ENCODE peak calls at places on chromosomes 12 and 14, in five cellular contexts. H, G, R, B and W are unnamed samples.

GRCh38 chr12:110937104-110937641 is 16.8 kb upstream of the MYL2 start:
- DNase-seq in H (peak), G (peak), R (peak), B (peak), W (peak)

GRCh38 chr14:68950111-68950510 is 29.0 kb downstream of the ACTN1 start:
- DNase-seq in H (no peak), G (peak), R (no peak), B (peak), W (no peak)

GRCh38 chr12:51281202-51281924 is 11.1 kb upstream of the SMAGP start:
- DNase-seq in H (no peak), G (peak), R (no peak), B (peak), W (no peak)

GRCh38 chr12:107349008-107349747 is 255.8 kb upstream of the CRY1 start:
- DNase-seq in H (no peak), G (peak), R (no peak), B (peak), W (peak)

GRCh38 chr12:49331360-49332222 is 5.4 kb downstream of the C1QL4 start:
- DNase-seq in H (peak), G (peak), R (no peak), B (peak), W (peak)

GRCh38 chr12:122089080-122089479 is 10.5 kb downstream of the MLXIP start:
- DNase-seq in H (no peak), G (no peak), R (no peak), B (no peak), W (no peak)

GRCh38 chr12:102954143-102954542 is 3.3 kb upstream of the ASCL1 start:
- DNase-seq in H (no peak), G (no peak), R (no peak), B (no peak), W (no peak)

GRCh38 chr14:73283592-73284379 is 46.5 kb downstream of the PAPLN start:
- DNase-seq in H (no peak), G (peak), R (no peak), B (peak), W (no peak)

GRCh38 chr12:89134213-89134770 is 218.0 kb downstream of the DUSP6 start:
- DNase-seq in H (no peak), G (no peak), R (no peak), B (no peak), W (no peak)

GRCh38 chr12:47882796-47883546 is 21.8 kb downstream of the VDR start:
- DNase-seq in H (no peak), G (no peak), R (no peak), B (no peak), W (no peak)

GRCh38 chr14:100547633-100548294 is 39.5 kb downstream of the BEGAIN start:
- DNase-seq in H (no peak), G (no peak), R (peak), B (peak), W (no peak)

GRCh38 chr14:68718033-68718725 is 74.7 kb downstream of the ZFP36L1 start:
- DNase-seq in H (no peak), G (peak), R (no peak), B (no peak), W (no peak)

GRCh38 chr14:101716956-101717662 is 44.4 kb upstream of the PPP2R5C start:
- DNase-seq in H (no peak), G (no peak), R (no peak), B (no peak), W (no peak)

GRCh38 chr14:95649230-95649629 is 37.0 kb upstream of the TCL1B start:
- DNase-seq in H (no peak), G (no peak), R (no peak), B (no peak), W (no peak)

GRCh38 chr14:90278199-90279175 is 22.1 kb downstream of the PSMC1 start:
- DNase-seq in H (no peak), G (no peak), R (no peak), B (no peak), W (no peak)

GRCh38 chr12:48827513-48828096 is 9.3 kb downstream of the CACNB3 start:
- DNase-seq in H (no peak), G (no peak), R (no peak), B (no peak), W (no peak)

DNA sequence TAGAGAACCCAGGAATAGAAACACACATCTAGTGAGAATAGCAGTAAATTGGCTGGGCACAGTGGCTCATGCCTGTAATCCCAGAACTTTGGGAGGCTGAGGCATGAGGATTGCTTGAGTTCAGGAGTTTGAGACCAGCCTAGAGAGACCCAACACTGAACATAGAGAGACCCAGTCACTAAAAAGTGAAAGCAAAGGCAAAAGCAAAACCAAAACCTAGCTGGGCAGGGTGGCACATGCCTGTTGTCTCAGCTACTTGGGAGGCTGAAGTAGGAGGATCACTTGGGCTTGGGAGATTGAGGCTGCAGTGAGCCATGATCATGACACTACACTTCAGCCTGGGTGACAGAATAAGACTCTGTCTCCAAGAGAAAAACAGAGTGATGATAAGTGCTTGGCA is 37.5 kb upstream of the MIS18BP1 start:
- DNase-seq in H (no peak), G (no peak), R (no peak), B (no peak), W (no peak)
- TF ChIP-seq CTCF in H (no peak), G (no peak), R (no peak), B (no peak), W (no peak)

GRCh38 chr14:67390135-67390534 is 21.8 kb downstream of the PLEK2 start:
- DNase-seq in H (no peak), G (no peak), R (no peak), B (no peak), W (no peak)
- TF ChIP-seq CTCF in H (peak), G (no peak), R (no peak), B (no peak), W (no peak)

DNA sequence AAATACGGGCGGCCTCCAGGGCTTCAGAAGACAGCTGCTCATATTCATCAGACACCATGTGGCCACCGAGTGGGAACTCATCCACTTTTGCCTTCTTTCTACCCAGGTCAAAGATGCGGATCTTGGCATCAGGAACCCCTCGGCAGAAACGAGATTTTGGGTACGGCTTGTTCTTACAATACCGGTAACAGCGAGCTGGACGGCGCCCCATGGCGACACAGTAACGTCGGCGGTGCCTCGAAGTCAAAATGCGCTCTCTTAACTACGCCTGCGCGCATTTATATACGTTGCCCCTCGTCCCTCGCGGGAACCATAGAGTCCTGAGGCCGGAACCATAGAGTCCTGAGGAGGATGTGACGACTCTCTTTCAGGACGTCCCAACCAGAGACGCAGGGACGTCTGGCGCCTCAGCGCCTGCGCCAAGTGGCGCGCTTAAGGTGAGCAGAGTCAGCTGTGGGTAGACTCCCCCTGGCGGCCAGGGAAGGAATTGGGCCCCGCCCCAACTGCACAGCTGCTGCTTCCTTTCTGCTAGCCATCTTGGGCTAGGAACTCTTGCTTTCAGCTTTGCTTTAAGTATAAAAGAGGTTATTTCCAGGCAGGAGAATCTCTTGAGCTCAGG is at the start of gene RPL10L:
- DNase-seq in H (peak), G (peak), R (no peak), B (no peak), W (no peak)
- TF ChIP-seq CTCF in H (peak), G (no peak), R (no peak), B (no peak), W (peak)

GRCh38 chr12:27384261-27384590 is 51.6 kb downstream of the BMAL2 start:
- DNase-seq in H (no peak), G (no peak), R (no peak), B (no peak), W (no peak)
- TF ChIP-seq CTCF in H (no peak), G (peak), R (no peak), B (no peak), W (no peak)